ENCODE peak calls at places on chromosomes 13 and 19, in ten cellular contexts. T, Z, D, E, M, L, U, W, A and I are unnamed samples.
A peak's percentile ranks its signal among the peaks of the same experiment; 100 is the strongest.

GRCh38 chr13:97225533-97225932 is 3.4 kb downstream of the MBNL2 start:
- DNase-seq in L (no peak), M (peak; percentile 8), D (no peak), E (no peak), A (no peak), W (no peak), Z (no peak), T (no peak), U (no peak), I (no peak)

GRCh38 chr19:49690656-49691242 is at the start of gene CPT1C:
- DNase-seq in M (peak; percentile 90), L (no peak), E (peak; percentile 80), A (peak; percentile 52), Z (no peak), W (peak; percentile 80), U (peak; percentile 81), T (peak; percentile 77), D (peak; percentile 85), I (peak; percentile 82)

GRCh38 chr13:23715762-23716235 is 145.6 kb downstream of the TNFRSF19 start:
- DNase-seq in M (peak; percentile 31), W (peak; percentile 20), U (no peak), A (no peak), D (no peak), E (no peak), Z (no peak), T (no peak), L (no peak), I (peak; percentile 60)

GRCh38 chr19:8965887-8966286 is 44.3 kb downstream of the MUC16 start:
- DNase-seq in U (no peak), T (no peak), E (no peak), D (no peak), M (no peak), W (peak; percentile 3), Z (no peak), A (no peak), L (no peak), I (no peak)

GRCh38 chr19:7242601-7243258 is 51.5 kb downstream of the INSR start:
- DNase-seq in M (peak; percentile 89), D (no peak), E (no peak), Z (no peak), A (no peak), U (peak; percentile 58), L (peak; percentile 93), W (no peak), T (no peak), I (no peak)

GRCh38 chr13:30466841-30467252 is 1.1 kb upstream of the HMGB1 start:
- DNase-seq in L (peak; percentile 91), E (no peak), M (peak; percentile 35), T (no peak), W (no peak), D (no peak), U (no peak), Z (no peak), A (no peak), I (no peak)

GRCh38 chr13:88857256-88857655 is 1186.1 kb downstream of the SLITRK5 start:
- DNase-seq in D (no peak), M (no peak), A (no peak), U (no peak), L (no peak), T (no peak), E (no peak), Z (peak; percentile 54), W (no peak), I (no peak)

GRCh38 chr19:2345794-2346663 is 14.0 kb upstream of the TMPRSS9 start:
- DNase-seq in W (no peak), U (no peak), Z (no peak), A (no peak), M (peak; percentile 16), E (no peak), D (peak; percentile 69), L (no peak), T (no peak), I (peak; percentile 72)

GRCh38 chr13:43132911-43133310 is 109.5 kb downstream of the DNAJC15 start:
- DNase-seq in E (no peak), L (no peak), W (no peak), U (no peak), D (no peak), T (no peak), Z (peak; percentile 65), M (no peak), A (no peak), I (no peak)

GRCh38 chr13:99981115-99982020 is at the start of gene ZIC2:
- DNase-seq in M (peak; percentile 40), L (peak; percentile 32), A (no peak), D (peak; percentile 37), Z (no peak), U (peak; percentile 95), E (peak; percentile 59), W (no peak), T (no peak), I (no peak)

GRCh38 chr19:53193534-53194222 is 520 bp upstream of the ZNF665 start:
- DNase-seq in D (no peak), T (no peak), U (no peak), M (no peak), L (no peak), W (no peak), E (no peak), A (no peak), Z (no peak), I (no peak)